ENCODE peak calls at places on chromosomes 3 and 15, in five cellular contexts. H, G, X, C and Z are unnamed samples. For H3K36me3, the result is how much of the 10 kb centered on the place peaks cover.

GRCh38 chr3:71416868-71417267 is 166.7 kb downstream of the FOXP1 start:
- DNase-seq in X (no peak), G (no peak), C (no peak), H (no peak), Z (no peak)

GRCh38 chr3:16251316-16252085 is 13.2 kb downstream of the DPH3 start:
- DNase-seq in H (no peak), C (no peak), G (no peak), X (no peak), Z (no peak)

GRCh38 chr3:116445291-116445841 is at the start of gene LSAMP:
- DNase-seq in G (no peak), C (peak), H (peak), X (no peak), Z (no peak)

GRCh38 chr15:28977377-28978010 is 91.7 kb downstream of the APBA2 start:
- DNase-seq in X (peak), C (peak), G (no peak), H (peak), Z (no peak)

GRCh38 chr15:67085237-67085817 is 19.9 kb downstream of the SMAD3 start:
- DNase-seq in C (no peak), X (no peak), H (no peak), G (no peak), Z (peak)

GRCh38 chr3:182671942-182672341 is 121.4 kb upstream of the ATP11B start:
- DNase-seq in H (no peak), C (peak), G (no peak), X (no peak), Z (no peak)

GRCh38 chr15:82942691-82943090 is 9.8 kb downstream of the HOMER2 start:
- DNase-seq in G (no peak), H (no peak), C (no peak), X (peak), Z (no peak)

GRCh38 chr3:9750556-9751411 is 1.0 kb downstream of the OGG1 start:
- DNase-seq in C (peak), H (no peak), G (no peak), X (no peak), Z (peak)

GRCh38 chr3:95154775-95155174 is 1091.9 kb downstream of the NSUN3 start:
- DNase-seq in G (no peak), X (peak), H (peak), C (no peak), Z (no peak)

GRCh38 chr3:127031845-127032244 is 48.9 kb downstream of the PLXNA1 start:
- DNase-seq in H (no peak), G (no peak), X (no peak), C (no peak), Z (no peak)

DNA sequence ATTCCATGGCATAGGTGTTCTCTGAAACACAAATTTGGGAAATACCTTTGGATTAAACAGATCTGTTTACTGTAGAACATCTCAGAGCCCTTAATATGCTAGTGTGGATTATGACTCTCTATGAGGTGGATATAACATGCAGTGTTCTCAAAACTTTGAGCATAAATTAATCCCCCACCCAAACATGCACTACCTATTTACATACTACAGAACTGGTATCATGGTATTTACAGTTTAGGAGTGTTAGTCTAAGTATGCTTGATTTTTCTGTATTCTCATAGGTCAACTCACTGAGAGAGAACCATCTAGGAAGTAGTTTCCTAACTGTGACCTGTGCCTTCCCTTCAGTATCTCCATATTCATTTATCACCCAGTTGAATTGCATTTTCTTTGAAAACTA is 30.9 kb upstream of the ZNF609 start:
- DNase-seq in C (no peak), H (no peak), X (no peak), G (no peak), Z (no peak)
- H3K36me3 ChIP-seq in C (under half), H (under half), X (under half), G (under half), Z (under half)

DNA sequence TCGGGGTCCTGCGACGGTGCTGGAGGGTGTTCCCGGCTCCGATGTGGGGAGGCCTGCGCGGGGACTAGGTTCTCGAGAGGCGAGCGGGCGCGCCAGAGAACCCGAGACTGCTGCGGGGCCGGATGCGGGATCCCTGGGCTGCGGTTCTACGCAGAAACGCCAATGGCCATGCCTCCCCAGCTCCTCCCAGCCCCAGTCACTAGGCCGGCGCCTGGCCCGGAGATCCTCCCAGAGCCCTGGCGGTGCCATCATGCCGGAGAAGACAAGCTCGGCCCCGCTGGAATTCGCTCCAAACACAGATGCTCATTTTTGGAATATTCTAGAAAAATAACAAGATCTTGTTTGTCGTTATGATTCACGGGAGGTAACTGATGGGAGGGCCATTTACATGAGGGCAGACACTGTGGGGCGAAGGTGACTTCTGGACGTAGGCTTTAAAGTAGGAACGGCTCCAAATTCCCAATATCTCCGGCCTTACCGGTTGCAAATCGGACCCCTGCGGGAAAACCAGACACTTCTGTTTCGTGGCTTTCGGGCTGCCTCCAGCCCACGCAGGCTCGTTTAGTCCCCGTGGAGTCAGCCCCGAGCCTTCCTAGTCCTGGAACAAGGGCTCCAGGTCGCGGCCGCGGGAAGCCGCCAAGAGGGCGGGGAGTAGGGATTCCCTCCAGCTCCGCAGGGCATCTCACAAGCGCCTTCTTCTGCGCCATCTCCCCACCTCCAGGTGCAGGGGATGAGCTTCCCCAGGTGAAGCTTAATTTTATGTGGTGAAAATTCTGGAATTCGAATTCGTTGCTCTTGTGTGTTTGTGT is 74.8 kb upstream of the POLG start:
- DNase-seq in H (no peak), X (no peak), C (no peak), G (no peak), Z (no peak)
- H3K36me3 ChIP-seq in H (under half), X (under half), C (under half), G (under half), Z (under half)

DNA sequence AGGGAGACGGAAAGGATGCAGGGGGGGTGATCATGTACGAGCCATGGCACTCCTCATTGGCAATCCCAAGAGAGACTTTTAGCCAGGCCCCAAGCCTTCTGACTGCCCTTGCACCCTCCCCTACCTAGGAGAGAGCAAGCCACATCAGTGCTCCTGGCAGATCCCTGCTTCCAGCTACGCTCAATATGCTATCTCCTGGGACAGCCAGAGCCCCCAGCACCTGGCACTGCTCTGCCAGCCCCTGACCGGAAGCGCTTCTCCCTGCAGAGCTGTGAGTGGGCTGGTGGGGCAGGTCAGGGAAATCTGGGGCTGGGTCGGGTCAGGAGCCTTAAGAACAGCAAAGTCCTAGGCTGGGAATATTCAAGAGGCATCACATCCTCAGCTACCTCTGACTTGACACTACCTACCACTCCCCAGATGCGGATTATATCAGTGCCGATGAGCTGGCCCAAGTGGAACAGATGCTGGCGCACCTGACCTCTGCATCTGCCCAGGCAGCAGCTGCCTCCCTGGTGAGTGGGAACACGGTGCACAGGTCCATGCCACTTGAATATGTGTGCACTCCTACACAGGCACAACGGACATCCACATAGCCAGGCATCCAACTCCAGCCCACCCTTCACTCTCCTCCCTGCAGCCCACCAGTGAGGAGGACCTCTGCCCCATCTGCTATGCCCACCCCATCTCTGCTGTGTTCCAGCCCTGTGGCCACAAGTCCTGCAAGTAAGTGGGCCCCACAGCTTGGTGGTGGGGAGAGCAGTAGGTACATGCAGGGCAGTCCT is 1.1 kb upstream of the AMIGO3 start:
- DNase-seq in G (no peak), H (no peak), X (no peak), C (no peak), Z (no peak)
- H3K36me3 ChIP-seq in G (under half), H (under half), X (under half), C (under half), Z (under half)

GRCh38 chr15:73270366-73271097 is 98.2 kb downstream of the HCN4 start:
- DNase-seq in G (no peak), C (no peak), H (no peak), X (no peak), Z (no peak)

GRCh38 chr15:73268457-73268856 is 100.3 kb downstream of the HCN4 start:
- DNase-seq in X (no peak), C (peak), G (no peak), H (no peak), Z (no peak)

DNA sequence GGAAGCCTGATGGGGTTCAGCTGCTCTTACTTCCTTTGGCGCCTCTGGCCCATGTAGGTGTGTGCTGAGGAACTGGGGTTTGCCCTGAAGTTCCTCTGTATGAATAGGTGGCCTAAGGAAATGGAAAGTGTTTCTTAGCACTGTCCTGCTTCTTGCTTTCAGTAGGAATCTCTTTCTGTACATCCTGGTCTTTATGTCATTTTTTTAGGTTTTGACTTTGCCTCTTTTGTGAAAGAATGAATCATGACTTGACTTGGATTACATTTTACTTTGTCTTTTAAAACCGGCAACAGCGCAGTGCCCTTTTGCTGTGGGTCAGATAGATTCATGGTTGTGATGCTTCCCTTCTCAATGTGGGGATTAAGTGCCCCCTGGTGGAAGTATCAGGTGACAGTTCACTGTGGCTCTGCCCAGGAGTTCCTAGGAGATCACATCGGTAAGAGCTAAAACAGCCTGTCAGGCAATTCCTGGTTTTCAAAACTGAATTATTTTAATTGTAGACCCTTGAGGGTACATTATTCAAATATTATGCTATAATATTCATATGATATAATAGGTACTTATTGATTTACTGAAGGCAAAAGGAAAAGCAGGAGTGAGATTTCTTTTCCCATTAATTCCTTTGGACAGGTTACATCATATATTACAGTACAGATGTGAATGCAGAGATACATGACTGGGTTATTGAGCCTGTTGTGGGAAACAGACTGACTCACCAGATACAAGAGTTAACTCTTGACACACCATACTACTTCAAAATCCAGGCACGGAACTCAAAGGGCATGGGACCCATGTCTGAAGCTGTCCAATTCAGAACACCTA is 95.4 kb downstream of the HCN4 start:
- DNase-seq in G (no peak), H (peak), X (peak), C (peak), Z (no peak)
- H3K36me3 ChIP-seq in G (under half), H (under half), X (under half), C (under half), Z (under half)

GRCh38 chr3:105731686-105732085 is 137.1 kb downstream of the CBLB start:
- DNase-seq in C (peak), G (no peak), X (no peak), H (peak), Z (no peak)

GRCh38 chr3:105722943-105723556 is 145.8 kb downstream of the CBLB start:
- DNase-seq in H (no peak), X (no peak), G (no peak), C (no peak), Z (peak)

GRCh38 chr3:105729662-105730061 is 139.2 kb downstream of the CBLB start:
- DNase-seq in H (peak), C (peak), G (no peak), X (no peak), Z (no peak)

GRCh38 chr3:105730973-105731372 is 137.8 kb downstream of the CBLB start:
- DNase-seq in C (no peak), G (no peak), X (no peak), H (no peak), Z (peak)

DNA sequence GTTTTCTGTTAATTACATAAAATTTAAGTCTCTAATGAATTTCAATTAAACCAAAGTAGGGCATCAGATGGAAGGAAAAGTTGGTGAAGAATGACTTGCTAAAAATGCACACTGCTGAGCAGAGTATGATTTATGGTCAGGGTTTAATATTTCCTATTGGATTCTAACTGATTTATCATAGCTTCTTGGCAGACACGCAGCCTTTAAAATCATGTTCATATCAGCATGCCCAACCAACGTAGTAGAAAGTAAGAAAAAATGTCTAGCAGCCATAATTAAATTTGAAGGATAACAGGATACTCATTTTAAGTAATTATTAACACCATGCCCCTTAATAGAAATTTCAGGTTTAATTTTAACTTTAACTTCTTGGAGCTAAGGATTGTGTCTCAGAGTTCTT is 139.9 kb downstream of the CBLB start:
- DNase-seq in H (no peak), X (no peak), G (no peak), C (no peak), Z (no peak)
- H3K36me3 ChIP-seq in H (under half), X (under half), G (under half), C (under half), Z (under half)

GRCh38 chr3:32733631-32734229 is 48.7 kb downstream of the CNOT10 start:
- DNase-seq in X (peak), H (peak), C (peak), G (no peak), Z (peak)
- H3K36me3 ChIP-seq in X (under half), H (under half), C (under half), G (under half), Z (under half)